ENCODE peak calls at places on chromosomes 13 and 19, in nine cellular contexts. P, V, N, B, A, D, T, Z and Y are unnamed samples.

GRCh38 chr19:18408053-18408476 is 10.6 kb upstream of the LRRC25 start:
- DNase-seq in T (peak), Z (no peak), B (no peak), N (no peak), P (no peak), D (no peak), V (peak), A (peak), Y (peak)

GRCh38 chr19:55585658-55586339 is 5.2 kb upstream of the ZNF579 start:
- DNase-seq in A (peak), Z (peak), N (no peak), B (peak), T (peak), D (no peak), V (peak), P (peak), Y (peak)

GRCh38 chr19:43552198-43552450 is 19.1 kb downstream of the ZNF575 start:
- DNase-seq in B (no peak), P (no peak), V (no peak), D (no peak), A (no peak), Z (no peak), N (no peak), T (no peak), Y (no peak)

GRCh38 chr19:46089432-46089831 is 35.1 kb downstream of the IGFL3 start:
- DNase-seq in D (no peak), B (no peak), P (no peak), V (no peak), N (no peak), T (no peak), Z (no peak), A (no peak), Y (no peak)

GRCh38 chr13:99078014-99078771 is 100.3 kb upstream of the DOCK9 start:
- DNase-seq in A (no peak), B (no peak), V (no peak), P (no peak), D (no peak), T (no peak), N (no peak), Z (no peak), Y (no peak)

GRCh38 chr13:52599037-52599852 is 43.0 kb upstream of the HNRNPA1L2 start:
- DNase-seq in B (peak), A (no peak), D (no peak), T (no peak), N (no peak), Z (peak), P (peak), V (no peak), Y (no peak)

GRCh38 chr13:33347866-33348265 is 62.3 kb upstream of the STARD13 start:
- DNase-seq in N (no peak), D (no peak), T (peak), B (no peak), A (no peak), P (no peak), Z (no peak), V (no peak), Y (no peak)

GRCh38 chr13:74795526-74795925 is 661.3 kb upstream of the KLF12 start:
- DNase-seq in N (no peak), B (no peak), P (no peak), V (no peak), A (no peak), Z (no peak), T (no peak), D (no peak), Y (no peak)

GRCh38 chr19:2239173-2239572 is 2.5 kb downstream of the SF3A2 start:
- DNase-seq in B (no peak), T (no peak), P (no peak), N (no peak), D (no peak), V (no peak), Z (no peak), A (no peak), Y (no peak)

GRCh38 chr13:18943721-18944391 is 237.8 kb downstream of the TUBA3C start:
- DNase-seq in N (no peak), V (peak), P (no peak), T (no peak), A (no peak), B (no peak), Z (no peak), D (no peak), Y (no peak)

DNA sequence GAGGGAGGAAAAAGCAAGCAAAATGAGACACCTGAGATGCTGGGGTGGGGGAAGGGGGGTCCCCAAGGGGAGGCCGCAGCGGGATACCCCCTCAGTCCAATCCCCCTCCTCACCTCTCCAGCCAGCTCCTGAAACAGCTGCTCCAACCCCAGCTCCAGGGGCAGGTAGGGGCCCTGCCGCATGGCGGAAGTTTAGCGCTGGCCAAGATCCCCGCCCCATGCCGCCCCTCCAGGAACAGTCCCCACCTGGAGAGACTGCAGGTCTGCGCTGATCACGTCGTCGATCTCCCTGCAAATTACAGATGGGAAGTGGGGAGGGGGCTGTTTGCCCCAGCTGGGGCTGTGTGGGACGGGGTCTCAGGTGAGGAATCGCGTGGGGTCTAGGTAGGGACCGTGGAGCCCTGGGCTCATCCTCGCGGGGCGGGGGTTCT is 9.0 kb downstream of the CAPN12 start:
- DNase-seq in N (no peak), B (no peak), Z (no peak), T (no peak), D (no peak), P (no peak), A (peak), V (peak), Y (peak)
- H3K4me3 ChIP-seq in N (peak), B (no peak), Z (no peak), T (no peak), D (no peak), P (no peak), A (peak), V (no peak), Y (peak)

GRCh38 chr19:4279530-4280422 is 710 bp downstream of the SHD start:
- DNase-seq in P (no peak), T (no peak), A (no peak), N (no peak), B (no peak), Z (no peak), V (no peak), D (no peak), Y (no peak)

GRCh38 chr19:4278010-4278409 is 1.1 kb upstream of the SHD start:
- DNase-seq in D (no peak), T (no peak), P (no peak), V (no peak), Z (no peak), A (peak), N (no peak), B (no peak), Y (peak)

GRCh38 chr19:4277051-4277700 is 1.9 kb upstream of the SHD start:
- DNase-seq in A (no peak), T (no peak), N (no peak), Z (no peak), B (no peak), P (no peak), D (no peak), V (no peak), Y (no peak)

GRCh38 chr19:4278460-4278901 is 585 bp upstream of the SHD start:
- DNase-seq in V (no peak), B (no peak), A (peak), D (no peak), Z (no peak), N (no peak), T (no peak), P (no peak), Y (no peak)

GRCh38 chr19:4278926-4279529 is at the start of gene SHD:
- DNase-seq in V (no peak), B (no peak), N (no peak), P (no peak), Z (no peak), T (no peak), D (no peak), A (peak), Y (peak)
- H3K4me3 ChIP-seq in V (peak), B (no peak), N (peak), P (no peak), Z (no peak), T (no peak), D (no peak), A (peak), Y (peak)

DNA sequence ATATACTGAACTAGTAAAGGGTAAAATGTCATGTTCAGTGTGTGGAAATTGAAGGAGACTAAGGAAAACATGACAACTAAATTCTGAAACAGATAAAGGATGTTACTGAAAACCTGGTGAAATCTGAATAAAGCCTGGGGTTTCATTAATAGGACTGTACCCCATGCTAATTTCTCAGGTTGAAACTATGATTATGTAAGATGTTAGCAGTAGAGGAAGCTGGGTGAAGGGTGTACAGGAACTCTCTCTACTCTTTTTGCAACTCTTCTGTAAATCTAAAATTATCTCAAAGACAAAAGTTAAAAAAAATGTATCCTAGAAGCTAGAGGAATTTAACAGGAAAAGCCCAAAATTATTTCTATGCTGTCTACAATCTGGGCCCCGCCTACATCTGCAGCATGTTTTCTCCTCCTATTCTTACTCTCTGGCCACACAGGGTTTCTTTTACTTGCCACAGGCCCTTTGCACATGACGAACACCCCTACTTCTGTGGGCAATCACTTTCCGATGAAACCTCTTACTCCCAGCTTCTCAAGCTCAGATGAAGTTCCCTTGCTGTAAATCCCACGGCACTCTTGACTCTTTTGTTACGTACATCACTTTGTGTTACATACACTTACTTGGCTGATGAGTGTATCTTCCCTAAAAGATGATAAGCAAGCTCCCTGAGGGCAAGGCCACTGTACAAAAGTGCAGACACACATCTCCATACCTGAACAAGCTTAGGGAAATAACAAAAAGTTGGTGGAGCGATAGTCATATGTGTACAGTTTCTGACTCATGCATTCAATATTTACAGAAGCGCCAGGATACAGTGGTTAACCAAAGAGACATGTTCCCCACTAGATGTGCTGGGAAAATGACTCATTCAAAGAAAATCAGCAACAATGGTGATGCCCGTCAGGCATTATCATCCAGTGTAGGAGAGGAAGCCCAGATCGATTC is 32.6 kb downstream of the RUBCNL start:
- DNase-seq in P (peak), V (no peak), B (peak), D (peak), T (no peak), N (no peak), Z (peak), A (no peak), Y (no peak)
- H3K4me3 ChIP-seq in P (peak), V (no peak), B (no peak), D (no peak), T (no peak), N (no peak), Z (no peak), A (no peak), Y (no peak)

GRCh38 chr13:30355839-30356238 is 48.5 kb upstream of the KATNAL1 start:
- DNase-seq in D (no peak), A (no peak), Z (no peak), N (no peak), T (no peak), V (no peak), B (no peak), P (no peak), Y (no peak)
- H3K4me3 ChIP-seq in D (no peak), A (no peak), Z (no peak), N (no peak), T (no peak), V (no peak), B (no peak), P (no peak), Y (no peak)